ENCODE peak calls at places on chromosomes 7 and 10, in five cellular contexts. U is uterus, M is Peyer's patch, B is fibroblast of lung, J is left lung. Q is an unnamed sample. For H3K4me1, the result is how much of the 10 kb centered on the place peaks cover.

GRCh38 chr7:128459394-128459878 is 3.8 kb downstream of the HILPDA start:
- DNase-seq in J (no peak), U (peak), B (peak), M (peak), Q (peak)

GRCh38 chr7:101164071-101164840 is 1.1 kb downstream of the VGF start:
- DNase-seq in U (no peak), M (no peak), J (peak), B (peak), Q (no peak)

GRCh38 chr7:85890244-85890811 is 703.5 kb upstream of the SEMA3D start:
- DNase-seq in B (peak), M (no peak), J (no peak), U (no peak), Q (no peak)

GRCh38 chr10:112502536-112502935 is 55.5 kb downstream of the VTI1A start:
- DNase-seq in J (no peak), U (no peak), B (no peak), M (no peak), Q (no peak)

GRCh38 chr10:13848530-13849425 is 262.0 kb downstream of the PRPF18 start:
- DNase-seq in B (no peak), M (no peak), U (no peak), J (no peak), Q (no peak)

GRCh38 chr7:83153419-83153818 is 9.3 kb downstream of the PCLO start:
- DNase-seq in B (no peak), U (no peak), J (no peak), M (no peak), Q (no peak)

GRCh38 chr7:132065193-132065972 is 509.0 kb upstream of the PODXL start:
- DNase-seq in M (no peak), B (peak), J (no peak), U (peak), Q (no peak)

GRCh38 chr10:22316286-22317120 is at the start of gene COMMD3:
- DNase-seq in M (peak), U (peak), B (peak), J (peak), Q (peak)

GRCh38 chr10:1552415-1552814 is 184.9 kb downstream of the ADARB2 start:
- DNase-seq in M (peak), B (no peak), J (peak), U (no peak), Q (no peak)

GRCh38 chr7:66359656-66360211 is 154.6 kb downstream of the TPST1 start:
- DNase-seq in B (no peak), J (no peak), M (no peak), U (peak), Q (no peak)

GRCh38 chr10:97234403-97234802 is 48.6 kb upstream of the SLIT1 start:
- DNase-seq in J (no peak), B (peak), M (no peak), U (no peak), Q (no peak)

GRCh38 chr7:114082567-114082933 is 163.7 kb upstream of the PPP1R3A start:
- DNase-seq in M (no peak), B (peak), J (no peak), U (no peak), Q (no peak)

GRCh38 chr10:59991661-59992060 is 85.3 kb upstream of the CCDC6 start:
- DNase-seq in M (peak), J (no peak), U (peak), B (peak), Q (no peak)

GRCh38 chr7:5450549-5451327 is 27.1 kb upstream of the TNRC18 start:
- DNase-seq in U (peak), J (peak), M (peak), B (peak), Q (peak)

GRCh38 chr7:620052-620451 is 100.4 kb upstream of the PDGFA start:
- DNase-seq in M (no peak), B (peak), U (no peak), J (no peak), Q (no peak)

GRCh38 chr7:43198599-43199090 is 86.2 kb downstream of the HECW1 start:
- DNase-seq in B (no peak), U (no peak), J (no peak), M (no peak), Q (no peak)

DNA sequence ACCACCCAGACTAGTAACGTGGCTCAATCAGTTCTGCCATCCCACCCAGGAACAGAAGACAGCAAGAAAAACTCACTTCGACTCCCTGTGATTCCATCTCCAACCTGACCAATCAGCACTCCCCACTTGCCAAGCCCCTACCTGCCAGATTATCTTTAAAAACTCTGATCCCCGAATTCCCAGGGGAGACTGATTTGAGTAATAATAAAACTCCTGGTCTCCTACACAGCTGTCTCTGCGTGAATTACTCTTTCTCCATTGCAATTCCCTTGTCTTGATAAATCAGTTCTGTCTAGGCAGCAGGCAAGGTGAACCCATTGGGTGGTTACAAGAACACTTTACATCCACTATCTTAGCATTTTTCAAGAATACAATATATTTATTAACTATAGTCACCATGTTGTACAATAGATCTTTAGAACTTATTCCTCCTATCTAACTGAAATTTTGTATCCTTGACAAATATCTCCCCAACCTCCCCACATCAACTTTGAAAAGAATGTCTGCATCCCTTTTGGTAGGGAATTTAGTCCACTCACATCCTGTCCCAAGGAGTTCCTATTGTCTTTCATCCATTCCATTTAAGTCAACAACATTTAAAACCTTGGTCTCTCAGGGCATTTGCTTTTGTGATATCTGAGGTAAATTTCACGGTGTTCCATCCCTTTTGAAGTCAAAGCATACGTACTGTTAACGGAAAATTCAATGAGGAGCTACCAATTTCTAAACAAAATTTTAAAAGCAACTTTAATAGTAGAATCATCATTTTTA is 163.7 kb downstream of the MACC1 start:
- DNase-seq in B (no peak), M (no peak), J (no peak), U (no peak), Q (no peak)
- H3K27ac ChIP-seq in B (no peak), M (no peak), J (no peak), U (no peak), Q (no peak)

DNA sequence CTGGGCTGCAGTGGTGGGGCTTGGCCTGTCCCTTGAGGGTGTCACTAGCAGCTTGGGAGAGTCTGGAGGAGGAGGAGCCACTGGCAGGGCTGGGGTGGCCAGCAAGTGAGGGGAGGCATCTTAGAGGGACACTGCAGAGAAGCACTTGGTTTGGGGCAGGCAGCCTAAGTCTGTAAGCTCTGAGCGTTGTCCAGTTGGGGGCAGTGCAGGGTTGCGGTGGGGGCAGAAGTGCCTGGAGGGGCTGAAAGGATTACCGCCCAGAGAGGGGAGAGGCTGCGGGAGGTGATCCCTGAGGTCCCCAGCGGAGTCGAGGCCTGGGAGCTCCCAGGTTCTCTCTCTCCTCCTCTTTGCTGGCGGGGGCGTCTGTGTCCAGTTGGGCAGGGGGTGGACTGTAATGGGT is 7.4 kb downstream of the ADCYAP1R1 start:
- DNase-seq in M (no peak), B (no peak), U (no peak), J (no peak), Q (no peak)
- TF ChIP-seq CTCF in M (no peak), B (no peak), U (no peak), J (no peak), Q (no peak)

DNA sequence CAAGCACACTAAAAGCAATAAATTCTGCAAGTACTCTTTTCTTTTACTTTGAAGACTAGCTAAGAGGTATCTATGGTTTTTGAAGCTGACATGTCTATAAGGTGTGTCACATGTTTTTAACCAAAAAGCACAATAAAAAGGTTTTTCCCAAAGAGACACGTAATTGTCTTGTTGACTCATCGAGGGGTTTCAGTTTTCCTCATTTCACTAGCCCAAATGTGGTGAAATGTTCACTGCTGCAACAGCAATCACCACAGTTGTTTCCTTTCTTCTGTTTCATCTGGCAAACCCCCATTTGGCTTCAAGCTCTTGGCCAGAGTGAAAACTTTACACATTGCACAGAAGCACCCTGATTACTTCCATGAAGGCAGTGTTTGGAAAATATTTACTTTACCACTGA is 3.8 kb upstream of the HOXA4 start:
- DNase-seq in U (peak), M (no peak), B (peak), J (no peak), Q (no peak)
- H3K4me1 ChIP-seq in U (under half), M (under half), B (under half), J (under half), Q (under half)

GRCh38 chr7:50658696-50659095 is 93.5 kb upstream of the DDC start:
- DNase-seq in M (no peak), U (peak), J (no peak), B (no peak), Q (no peak)

GRCh38 chr7:50656141-50656895 is 91.1 kb upstream of the DDC start:
- DNase-seq in U (no peak), B (no peak), M (no peak), J (no peak), Q (no peak)

GRCh38 chr7:50657912-50658311 is 92.7 kb upstream of the DDC start:
- DNase-seq in U (no peak), M (no peak), J (no peak), B (no peak), Q (no peak)

GRCh38 chr7:50655490-50655889 is 90.3 kb upstream of the DDC start:
- DNase-seq in J (no peak), U (no peak), B (no peak), M (no peak), Q (no peak)

DNA sequence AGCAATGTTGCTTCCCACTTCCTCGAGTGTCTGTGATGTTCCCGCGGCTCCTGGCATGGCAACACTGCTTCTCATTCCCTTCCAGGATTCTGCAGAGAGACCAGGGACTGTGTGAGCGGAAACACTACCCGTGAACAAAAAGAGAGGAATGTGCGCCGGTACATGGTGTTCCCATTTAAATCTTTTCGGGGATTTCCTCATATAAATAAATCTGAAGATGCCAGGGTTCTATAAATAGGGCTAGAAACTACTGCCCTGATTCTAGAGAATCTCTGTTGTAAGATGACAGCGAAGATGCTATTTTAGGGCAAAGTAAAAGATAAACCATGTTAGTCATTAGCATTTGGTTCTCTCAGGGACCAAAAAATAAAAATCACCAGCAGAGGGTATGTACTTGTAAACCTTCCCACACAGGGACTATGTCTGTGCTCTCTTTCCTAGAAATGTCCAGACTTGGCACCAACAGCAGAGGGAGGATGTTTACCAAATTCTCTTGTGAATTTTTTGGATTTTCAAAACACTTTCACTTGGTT is 92.2 kb upstream of the DDC start:
- DNase-seq in M (no peak), J (no peak), B (no peak), U (peak), Q (peak)
- H3K27ac ChIP-seq in M (peak), J (peak), B (no peak), U (peak), Q (peak)

DNA sequence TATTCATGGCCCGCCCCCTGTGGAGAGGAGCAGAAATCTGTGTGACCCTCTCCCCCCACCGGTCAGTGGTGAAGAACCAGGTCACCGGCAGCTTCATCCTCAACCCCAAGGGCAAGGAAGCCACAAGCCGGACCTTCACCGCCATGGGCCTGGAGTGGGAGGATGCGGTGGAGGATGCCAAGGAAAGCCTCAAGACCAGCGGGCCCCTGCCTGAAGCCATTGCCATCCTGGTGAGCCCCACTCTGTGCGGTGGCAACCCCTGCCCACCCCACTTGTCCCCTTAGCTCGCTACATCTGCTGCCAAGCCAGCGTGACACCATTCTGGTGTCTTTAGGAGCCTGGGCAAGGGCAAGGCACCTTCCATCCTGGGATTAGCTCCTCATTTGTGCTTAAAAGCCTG is 35.4 kb downstream of the TBATA start:
- DNase-seq in J (peak), M (peak), B (no peak), U (no peak), Q (no peak)
- TF ChIP-seq CTCF in J (no peak), M (no peak), B (no peak), U (no peak), Q (no peak)

GRCh38 chr7:55518836-55519235 is 53.5 kb downstream of the VOPP1 start:
- DNase-seq in B (no peak), U (no peak), M (no peak), J (no peak), Q (no peak)

GRCh38 chr7:55523366-55523765 is 48.9 kb downstream of the VOPP1 start:
- DNase-seq in U (no peak), M (no peak), B (peak), J (no peak), Q (no peak)

GRCh38 chr7:55520426-55521140 is 51.7 kb downstream of the VOPP1 start:
- DNase-seq in U (no peak), J (no peak), B (no peak), M (no peak), Q (no peak)

GRCh38 chr7:55522268-55522902 is 49.9 kb downstream of the VOPP1 start:
- DNase-seq in J (no peak), U (no peak), M (no peak), B (no peak), Q (no peak)

DNA sequence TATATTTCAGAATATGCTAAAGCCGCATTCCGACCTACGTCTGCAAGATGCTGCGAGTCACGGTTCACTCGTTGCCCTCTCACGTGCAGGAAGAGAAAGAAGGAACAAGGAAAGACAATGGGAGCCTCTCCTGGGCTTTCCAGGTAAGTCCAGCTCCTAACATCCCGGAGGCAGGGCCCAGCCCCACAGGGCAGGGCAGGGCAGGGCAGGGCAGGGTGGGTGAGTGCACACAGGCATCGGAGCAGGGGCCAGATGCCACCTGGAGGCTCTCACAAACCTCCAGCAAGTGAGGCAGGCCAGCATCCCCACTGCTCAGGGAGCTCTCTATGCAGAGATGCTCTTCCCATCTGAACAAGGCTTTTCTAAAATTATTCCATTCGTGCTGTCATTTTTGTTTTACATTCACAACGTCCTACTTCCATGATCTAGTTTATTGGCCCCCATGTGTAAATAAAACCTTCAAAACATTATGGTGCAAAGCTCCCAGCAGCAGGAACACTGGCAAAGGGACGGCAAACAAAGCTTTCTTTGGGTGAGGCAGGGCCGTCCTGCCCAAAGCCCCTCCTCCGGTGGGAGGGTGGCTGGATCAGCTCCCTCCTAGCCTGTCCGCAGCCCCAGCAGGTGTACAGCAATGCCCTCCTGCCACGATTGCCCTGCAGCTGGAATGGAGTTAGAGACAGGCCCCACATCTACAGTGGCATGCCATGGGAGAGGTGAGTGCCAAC is 50.6 kb downstream of the VOPP1 start:
- DNase-seq in J (no peak), U (no peak), M (peak), B (no peak), Q (no peak)
- H3K4me1 ChIP-seq in J (under half), U (under half), M (under half), B (under half), Q (under half)

DNA sequence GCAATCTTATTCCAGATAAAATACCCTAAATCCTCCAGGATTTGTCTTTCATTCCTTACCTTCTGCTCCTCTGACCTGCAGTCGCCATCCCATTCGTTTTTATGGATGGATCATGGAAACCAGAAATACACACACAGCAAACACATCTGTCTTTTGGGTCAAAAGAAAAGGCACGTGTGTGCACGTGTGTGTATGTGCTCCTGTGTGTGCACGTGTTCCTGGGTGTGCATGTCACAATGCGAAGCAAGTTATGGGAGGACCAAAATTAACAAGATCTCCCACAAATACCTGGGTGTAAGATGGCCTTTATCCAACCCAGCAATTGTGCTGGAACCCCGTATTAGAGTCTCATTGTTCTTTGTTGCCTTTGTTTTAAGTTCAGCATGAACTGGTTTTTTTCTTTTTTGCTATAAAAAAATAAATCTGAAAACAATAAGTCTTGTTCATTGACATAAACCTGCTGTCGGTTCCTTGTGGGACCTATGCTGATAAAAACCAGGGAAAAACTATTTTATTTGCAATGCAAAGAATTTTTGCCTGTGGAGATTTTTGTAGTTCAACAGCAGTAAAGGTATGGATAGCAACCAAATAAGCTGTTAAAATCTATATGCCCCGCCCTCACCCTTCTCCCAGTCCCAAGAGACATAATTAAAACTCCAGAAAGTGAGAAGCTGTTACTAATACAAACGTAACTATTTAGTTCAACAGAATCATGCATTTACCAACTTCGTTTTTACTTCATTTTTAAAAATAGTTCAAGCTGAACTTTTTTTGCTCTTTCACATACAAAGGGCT is 229.6 kb downstream of the CREB5 start:
- DNase-seq in U (no peak), B (no peak), J (no peak), M (no peak), Q (no peak)
- H3K27ac ChIP-seq in U (no peak), B (no peak), J (no peak), M (no peak), Q (no peak)

GRCh38 chr10:51047857-51048256 is 26.4 kb upstream of the PRKG1 start:
- DNase-seq in J (no peak), B (no peak), U (no peak), M (no peak), Q (no peak)
- TF ChIP-seq CTCF in J (no peak), B (peak), U (peak), M (no peak), Q (peak)